ENCODE peak calls at places on chromosomes 16 and 17, in ten cellular contexts. K is kidney epithelial cell; E is body of pancreas; F is transverse colon; V is NCI-H1048; A is HEK293T; T is activated effector memory CD4-positive, alpha-beta T cell treated with Interleukin-2 at 50 U/mL for 16 hours; M is T-helper 17 cell; R is smooth muscle cell of the brain vasculature; J is CD4-positive, alpha-beta T cell. X is an unnamed sample.

GRCh38 chr17:21460358-21460757 is 84.2 kb downstream of the KCNJ12 start:
- DNase-seq in K (no peak), E (no peak), F (no peak), V (no peak), A (no peak), T (no peak), M (no peak), R (peak), J (no peak), X (no peak)

GRCh38 chr17:78307887-78308633 is 51.8 kb downstream of the SOCS3 start:
- DNase-seq in K (no peak), E (peak), F (no peak), V (no peak), A (no peak), T (no peak), M (no peak), R (no peak), J (no peak), X (no peak)

GRCh38 chr17:70597774-70598173 is 428.4 kb downstream of the KCNJ2 start:
- DNase-seq in K (no peak), E (no peak), F (no peak), V (no peak), A (no peak), T (no peak), M (no peak), R (no peak), J (no peak), X (no peak)

GRCh38 chr17:22410136-22410535 is 717.8 kb downstream of the KCNJ18 start:
- DNase-seq in K (no peak), E (no peak), F (no peak), V (no peak), A (no peak), T (no peak), M (no peak), R (no peak), J (no peak), X (no peak)

GRCh38 chr16:84868829-84869457 is 49.2 kb downstream of the CRISPLD2 start:
- DNase-seq in K (no peak), E (no peak), F (no peak), V (no peak), A (no peak), T (no peak), M (no peak), R (no peak), J (no peak), X (no peak)

GRCh38 chr17:57900991-57901743 is 51.3 kb upstream of the MRPS23 start:
- DNase-seq in K (no peak), E (peak), F (peak), V (no peak), A (no peak), T (no peak), M (no peak), R (no peak), J (no peak), X (no peak)

GRCh38 chr17:600576-601301 is 113.9 kb downstream of the VPS53 start:
- DNase-seq in K (no peak), E (no peak), F (peak), V (no peak), A (no peak), T (no peak), M (no peak), R (no peak), J (no peak), X (no peak)

GRCh38 chr17:66123163-66123562 is 68.8 kb downstream of the CEP112 start:
- DNase-seq in K (no peak), E (no peak), F (no peak), V (no peak), A (no peak), T (no peak), M (no peak), R (no peak), J (no peak), X (no peak)

GRCh38 chr17:59516451-59516850 is 49.0 kb upstream of the DHX40 start:
- DNase-seq in K (no peak), E (no peak), F (no peak), V (no peak), A (no peak), T (no peak), M (no peak), R (no peak), J (no peak), X (no peak)

GRCh38 chr17:4949321-4950074 is 1.2 kb upstream of the PFN1 start:
- DNase-seq in K (no peak), E (peak), F (peak), V (no peak), A (peak), T (peak), M (peak), R (no peak), J (peak), X (peak)

GRCh38 chr16:51442140-51442539 is 291.1 kb upstream of the SALL1 start:
- DNase-seq in K (no peak), E (no peak), F (no peak), V (no peak), A (no peak), T (no peak), M (no peak), R (no peak), J (no peak), X (no peak)

GRCh38 chr17:82943751-82944150 is 103.9 kb upstream of the ZNF750 start:
- DNase-seq in K (no peak), E (no peak), F (no peak), V (no peak), A (no peak), T (no peak), M (no peak), R (no peak), J (no peak), X (no peak)

GRCh38 chr17:21019976-21020575 is 22.7 kb downstream of the USP22 start:
- DNase-seq in K (no peak), E (peak), F (peak), V (no peak), A (peak), T (no peak), M (peak), R (no peak), J (no peak), X (peak)

GRCh38 chr17:6712058-6712853 is 913 bp downstream of the SLC13A5 start:
- DNase-seq in K (peak), E (no peak), F (no peak), V (no peak), A (no peak), T (no peak), M (no peak), R (no peak), J (no peak), X (no peak)

GRCh38 chr17:32536736-32537646 is 50.2 kb downstream of the CDK5R1 start:
- DNase-seq in K (no peak), E (no peak), F (no peak), V (no peak), A (no peak), T (no peak), M (no peak), R (peak), J (no peak), X (no peak)

GRCh38 chr16:85400305-85401205 is 212.6 kb upstream of the GSE1 start:
- DNase-seq in K (no peak), E (no peak), F (no peak), V (no peak), A (no peak), T (no peak), M (no peak), R (no peak), J (no peak), X (no peak)

GRCh38 chr16:20878682-20879147 is 21.4 kb downstream of the DCUN1D3 start:
- DNase-seq in K (no peak), E (no peak), F (no peak), V (no peak), A (no peak), T (no peak), M (no peak), R (no peak), J (no peak), X (no peak)

GRCh38 chr16:50259334-50260205 is 6.8 kb upstream of the ADCY7 start:
- DNase-seq in K (no peak), E (peak), F (peak), V (no peak), A (no peak), T (no peak), M (no peak), R (no peak), J (no peak), X (no peak)

GRCh38 chr17:40327735-40328385 is 18.9 kb downstream of the RARA start:
- DNase-seq in K (no peak), E (peak), F (no peak), V (no peak), A (no peak), T (no peak), M (no peak), R (no peak), J (no peak), X (no peak)

GRCh38 chr16:55480228-55480655 is 1.2 kb downstream of the MMP2 start:
- DNase-seq in K (no peak), E (peak), F (peak), V (no peak), A (no peak), T (no peak), M (no peak), R (peak), J (no peak), X (no peak)

GRCh38 chr17:61862105-61862574 is 1.2 kb downstream of the BRIP1 start:
- DNase-seq in K (peak), E (no peak), F (no peak), V (no peak), A (no peak), T (no peak), M (no peak), R (no peak), J (no peak), X (no peak)

GRCh38 chr16:85735225-85735722 is 15.6 kb downstream of the C16orf74 start:
- DNase-seq in K (no peak), E (no peak), F (peak), V (no peak), A (no peak), T (peak), M (peak), R (no peak), J (peak), X (peak)

GRCh38 chr17:7634384-7634783 is 4.4 kb downstream of the SHBG start:
- DNase-seq in K (no peak), E (peak), F (no peak), V (no peak), A (peak), T (no peak), M (no peak), R (no peak), J (no peak), X (no peak)

GRCh38 chr17:28384281-28385036 is 13.0 kb downstream of the SARM1 start:
- DNase-seq in K (no peak), E (peak), F (peak), V (no peak), A (no peak), T (peak), M (no peak), R (no peak), J (peak), X (peak)

GRCh38 chr17:44830359-44831269 is 527 bp upstream of the GJC1 start:
- DNase-seq in K (no peak), E (peak), F (peak), V (no peak), A (peak), T (no peak), M (peak), R (no peak), J (no peak), X (no peak)

GRCh38 chr17:76584427-76585047 is 1.1 kb downstream of the ST6GALNAC2 start:
- DNase-seq in K (no peak), E (no peak), F (no peak), V (no peak), A (no peak), T (no peak), M (no peak), R (no peak), J (no peak), X (no peak)

GRCh38 chr16:78216166-78216745 is 116.8 kb downstream of the WWOX start:
- DNase-seq in K (no peak), E (no peak), F (no peak), V (no peak), A (no peak), T (no peak), M (no peak), R (no peak), J (no peak), X (no peak)

GRCh38 chr16:66382966-66383299 is 16.4 kb downstream of the CDH5 start:
- DNase-seq in K (peak), E (no peak), F (no peak), V (no peak), A (peak), T (no peak), M (no peak), R (no peak), J (no peak), X (no peak)

X was measured in CD8-positive, alpha-beta T cell.